ENCODE peak calls at places on chromosomes 2 and 18, in five cellular contexts. T is cardiac muscle cell; H is effector memory CD8-positive, alpha-beta T cell; D is heart right ventricle; Z is left lung. S is an unnamed sample.

GRCh38 chr2:203798296-203799157 is 69.0 kb upstream of the CTLA4 start:
- DNase-seq in H (no peak), D (no peak), Z (no peak), T (no peak), S (no peak)

GRCh38 chr2:46150445-46150970 is 146.7 kb upstream of the EPAS1 start:
- DNase-seq in T (no peak), Z (no peak), D (no peak), H (no peak), S (no peak)

GRCh38 chr18:73023975-73024374 is 156.2 kb upstream of the NETO1 start:
- DNase-seq in Z (no peak), H (no peak), D (no peak), T (no peak), S (no peak)

GRCh38 chr2:228072669-228073068 is 108.8 kb downstream of the SPHKAP start:
- DNase-seq in T (no peak), H (no peak), D (no peak), Z (no peak), S (no peak)

GRCh38 chr2:172098650-172099471 is 3.8 kb downstream of the DLX2 start:
- DNase-seq in Z (peak; percentile 91), D (no peak), T (peak; percentile 57), H (no peak), S (no peak)

GRCh38 chr2:37585295-37585908 is 86.0 kb downstream of the CDC42EP3 start:
- DNase-seq in D (no peak), Z (no peak), H (no peak), T (no peak), S (no peak)

GRCh38 chr2:15571729-15572128 is 10.6 kb upstream of the NBAS start:
- DNase-seq in T (no peak), Z (no peak), H (no peak), D (no peak), S (no peak)

GRCh38 chr2:64063924-64064331 is 44.7 kb upstream of the VPS54 start:
- DNase-seq in H (no peak), Z (no peak), T (peak; percentile 95), D (no peak), S (no peak)

GRCh38 chr18:79529296-79529695 is 133.6 kb downstream of the NFATC1 start:
- DNase-seq in T (no peak), Z (no peak), H (no peak), D (no peak), S (no peak)

GRCh38 chr18:79542876-79543750 is 136.5 kb upstream of the CTDP1 start:
- DNase-seq in T (no peak), D (no peak), Z (no peak), H (no peak), S (no peak)

GRCh38 chr18:75472391-75472790 is 44.9 kb upstream of the SMIM21 start:
- DNase-seq in D (no peak), H (no peak), T (no peak), Z (no peak), S (no peak)

GRCh38 chr18:4453712-4454547 is 1.2 kb downstream of the DLGAP1 start:
- DNase-seq in H (no peak), D (no peak), T (no peak), Z (peak; percentile 79), S (no peak)

GRCh38 chr2:193980599-193980998 is 1676.4 kb upstream of the SLC39A10 start:
- DNase-seq in H (no peak), D (no peak), Z (no peak), T (no peak), S (no peak)

GRCh38 chr2:68411397-68412126 is 46.5 kb downstream of the PLEK start:
- DNase-seq in D (no peak), H (no peak), Z (no peak), T (no peak), S (peak; percentile 55)

GRCh38 chr2:190804182-190804795 is 76.3 kb upstream of the GLS start:
- DNase-seq in D (no peak), H (peak; percentile 24), T (peak; percentile 54), Z (no peak), S (no peak)

GRCh38 chr2:157492189-157492773 is 48.4 kb upstream of the CYTIP start:
- DNase-seq in H (peak; percentile 63), Z (no peak), T (peak; percentile 78), D (peak; percentile 27), S (peak; percentile 19)

GRCh38 chr2:221914334-221914733 is 342.2 kb upstream of the EPHA4 start:
- DNase-seq in D (no peak), Z (no peak), T (no peak), H (no peak), S (no peak)

GRCh38 chr2:40851661-40852060 is 399.8 kb upstream of the SLC8A1 start:
- DNase-seq in H (no peak), D (no peak), Z (no peak), T (no peak), S (no peak)

GRCh38 chr18:38250981-38251380 is 685.4 kb upstream of the CELF4 start:
- DNase-seq in D (no peak), Z (no peak), H (no peak), T (no peak), S (no peak)

GRCh38 chr18:41767960-41768359 is 187.1 kb upstream of the PIK3C3 start:
- DNase-seq in H (no peak), T (peak; percentile 66), D (no peak), Z (no peak), S (no peak)

GRCh38 chr2:232586943-232587342 is 36.5 kb downstream of the EIF4E2 start:
- DNase-seq in H (no peak), T (no peak), Z (no peak), D (no peak), S (no peak)

GRCh38 chr2:20992201-20992711 is 51.6 kb downstream of the APOB start:
- DNase-seq in Z (no peak), D (no peak), T (peak; percentile 6), H (no peak), S (no peak)

GRCh38 chr2:74740395-74741075 is 86.5 kb downstream of the SEMA4F start:
- DNase-seq in T (peak; percentile 89), D (peak; percentile 14), H (no peak), Z (peak; percentile 82), S (no peak)

GRCh38 chr18:21264651-21265050 is 22.6 kb downstream of the GREB1L start:
- DNase-seq in D (no peak), Z (no peak), T (peak; percentile 44), H (no peak), S (no peak)

GRCh38 chr18:22828171-22828570 is 105.0 kb upstream of the RBBP8 start:
- DNase-seq in T (no peak), D (no peak), H (no peak), Z (no peak), S (no peak)

GRCh38 chr18:21300616-21301200 is 58.7 kb downstream of the GREB1L start:
- DNase-seq in D (no peak), H (no peak), Z (no peak), T (no peak), S (no peak)

GRCh38 chr2:132929786-132930185 is 259.8 kb upstream of the LYPD1 start:
- DNase-seq in D (no peak), H (no peak), Z (no peak), T (peak; percentile 60), S (no peak)

GRCh38 chr18:5890606-5891360 is 4.5 kb downstream of the TMEM200C start:
- DNase-seq in H (no peak), D (peak; percentile 46), Z (peak; percentile 84), T (peak; percentile 34), S (no peak)

GRCh38 chr2:8303322-8303832 is 378.5 kb upstream of the ID2 start:
- DNase-seq in Z (peak; percentile 82), T (no peak), H (peak; percentile 83), D (peak; percentile 57), S (peak; percentile 85)

GRCh38 chr2:239459581-239459980 is 58.8 kb upstream of the HDAC4 start:
- DNase-seq in H (no peak), D (no peak), Z (peak; percentile 61), T (no peak), S (no peak)

GRCh38 chr2:20156826-20157605 is 67.9 kb downstream of the SDC1 start:
- DNase-seq in H (no peak), T (no peak), D (no peak), Z (no peak), S (no peak)

GRCh38 chr2:8529706-8530277 is 152.1 kb upstream of the ID2 start:
- DNase-seq in Z (no peak), D (no peak), T (no peak), H (no peak), S (no peak)

GRCh38 chr2:38751847-38752410 is 768 bp upstream of the SRSF7 start:
- DNase-seq in T (no peak), Z (no peak), D (no peak), H (no peak), S (no peak)

GRCh38 chr2:241804326-241805276 is 4.4 kb upstream of the NEU4 start:
- DNase-seq in D (peak; percentile 16), Z (peak; percentile 70), T (peak; percentile 61), H (no peak), S (peak; percentile 55)

GRCh38 chr2:38619458-38620164 is 16.9 kb upstream of the HNRNPLL start:
- DNase-seq in H (no peak), D (no peak), T (peak; percentile 25), Z (no peak), S (peak; percentile 17)

GRCh38 chr2:203366639-203367466 is 38.7 kb downstream of the ABI2 start:
- DNase-seq in Z (no peak), T (no peak), H (no peak), D (no peak), S (no peak)